ENCODE peak calls at places on chromosomes 2 and 18, in seven cellular contexts. One of them, this sample, is unnamed.

GRCh38 chr18:79585395-79586370 is 93.9 kb upstream of the CTDP1 start:
- DNase-seq in colonic mucosa: no peak
- DNase-seq in left kidney: peak
- DNase-seq in naive thymus-derived CD8-positive, alpha-beta T cell: no peak
- DNase-seq in HT1080: no peak
- DNase-seq in stimulated activated CD4-positive, alpha-beta T cell treated with anti-CD3 and anti-CD28 coated beads, Interleukin-1b, Interleukin-23, amount 100 ng/mL, for 24 hours: no peak
- DNase-seq in posterior vena cava: peak
- DNase-seq in this sample: no peak

GRCh38 chr2:136384541-136385303 is 266.8 kb upstream of the CXCR4 start:
- DNase-seq in colonic mucosa: peak
- DNase-seq in left kidney: peak
- DNase-seq in naive thymus-derived CD8-positive, alpha-beta T cell: peak
- DNase-seq in HT1080: peak
- DNase-seq in stimulated activated CD4-positive, alpha-beta T cell treated with anti-CD3 and anti-CD28 coated beads, Interleukin-1b, Interleukin-23, amount 100 ng/mL, for 24 hours: no peak
- DNase-seq in posterior vena cava: no peak
- DNase-seq in this sample: no peak

GRCh38 chr2:10493075-10493635 is 45.0 kb upstream of the ODC1 start:
- DNase-seq in colonic mucosa: peak
- DNase-seq in left kidney: no peak
- DNase-seq in naive thymus-derived CD8-positive, alpha-beta T cell: no peak
- DNase-seq in HT1080: no peak
- DNase-seq in stimulated activated CD4-positive, alpha-beta T cell treated with anti-CD3 and anti-CD28 coated beads, Interleukin-1b, Interleukin-23, amount 100 ng/mL, for 24 hours: no peak
- DNase-seq in posterior vena cava: no peak
- DNase-seq in this sample: no peak

GRCh38 chr2:83587309-83587708 is 871.8 kb downstream of the SUCLG1 start:
- DNase-seq in colonic mucosa: no peak
- DNase-seq in left kidney: no peak
- DNase-seq in naive thymus-derived CD8-positive, alpha-beta T cell: no peak
- DNase-seq in HT1080: no peak
- DNase-seq in stimulated activated CD4-positive, alpha-beta T cell treated with anti-CD3 and anti-CD28 coated beads, Interleukin-1b, Interleukin-23, amount 100 ng/mL, for 24 hours: no peak
- DNase-seq in posterior vena cava: no peak
- DNase-seq in this sample: no peak

GRCh38 chr18:55585586-55586521 is 2.1 kb downstream of the TCF4 start:
- DNase-seq in colonic mucosa: no peak
- DNase-seq in left kidney: peak
- DNase-seq in naive thymus-derived CD8-positive, alpha-beta T cell: no peak
- DNase-seq in HT1080: peak
- DNase-seq in stimulated activated CD4-positive, alpha-beta T cell treated with anti-CD3 and anti-CD28 coated beads, Interleukin-1b, Interleukin-23, amount 100 ng/mL, for 24 hours: no peak
- DNase-seq in posterior vena cava: no peak
- DNase-seq in this sample: no peak

GRCh38 chr2:15979051-15979758 is 38.9 kb downstream of the MYCN start:
- DNase-seq in colonic mucosa: no peak
- DNase-seq in left kidney: no peak
- DNase-seq in naive thymus-derived CD8-positive, alpha-beta T cell: no peak
- DNase-seq in HT1080: no peak
- DNase-seq in stimulated activated CD4-positive, alpha-beta T cell treated with anti-CD3 and anti-CD28 coated beads, Interleukin-1b, Interleukin-23, amount 100 ng/mL, for 24 hours: no peak
- DNase-seq in posterior vena cava: no peak
- DNase-seq in this sample: no peak

GRCh38 chr18:68438983-68439382 is 275.9 kb downstream of the TMX3 start:
- DNase-seq in colonic mucosa: no peak
- DNase-seq in left kidney: peak
- DNase-seq in naive thymus-derived CD8-positive, alpha-beta T cell: no peak
- DNase-seq in HT1080: peak
- DNase-seq in stimulated activated CD4-positive, alpha-beta T cell treated with anti-CD3 and anti-CD28 coated beads, Interleukin-1b, Interleukin-23, amount 100 ng/mL, for 24 hours: no peak
- DNase-seq in posterior vena cava: no peak
- DNase-seq in this sample: no peak

GRCh38 chr18:63237911-63238710 is 81.5 kb downstream of the BCL2 start:
- DNase-seq in colonic mucosa: no peak
- DNase-seq in left kidney: peak
- DNase-seq in naive thymus-derived CD8-positive, alpha-beta T cell: no peak
- DNase-seq in HT1080: peak
- DNase-seq in stimulated activated CD4-positive, alpha-beta T cell treated with anti-CD3 and anti-CD28 coated beads, Interleukin-1b, Interleukin-23, amount 100 ng/mL, for 24 hours: no peak
- DNase-seq in posterior vena cava: no peak
- DNase-seq in this sample: no peak

GRCh38 chr2:188677182-188677581 is 297.0 kb upstream of the COL3A1 start:
- DNase-seq in colonic mucosa: no peak
- DNase-seq in left kidney: no peak
- DNase-seq in naive thymus-derived CD8-positive, alpha-beta T cell: no peak
- DNase-seq in HT1080: no peak
- DNase-seq in stimulated activated CD4-positive, alpha-beta T cell treated with anti-CD3 and anti-CD28 coated beads, Interleukin-1b, Interleukin-23, amount 100 ng/mL, for 24 hours: no peak
- DNase-seq in posterior vena cava: no peak
- DNase-seq in this sample: no peak

GRCh38 chr2:64859208-64860161 is 129.7 kb upstream of the SLC1A4 start:
- DNase-seq in colonic mucosa: peak
- DNase-seq in left kidney: peak
- DNase-seq in naive thymus-derived CD8-positive, alpha-beta T cell: peak
- DNase-seq in HT1080: no peak
- DNase-seq in stimulated activated CD4-positive, alpha-beta T cell treated with anti-CD3 and anti-CD28 coated beads, Interleukin-1b, Interleukin-23, amount 100 ng/mL, for 24 hours: no peak
- DNase-seq in posterior vena cava: peak
- DNase-seq in this sample: peak

GRCh38 chr18:32301976-32302743 is 112.3 kb downstream of the MEP1B start:
- DNase-seq in colonic mucosa: no peak
- DNase-seq in left kidney: no peak
- DNase-seq in naive thymus-derived CD8-positive, alpha-beta T cell: no peak
- DNase-seq in HT1080: peak
- DNase-seq in stimulated activated CD4-positive, alpha-beta T cell treated with anti-CD3 and anti-CD28 coated beads, Interleukin-1b, Interleukin-23, amount 100 ng/mL, for 24 hours: no peak
- DNase-seq in posterior vena cava: no peak
- DNase-seq in this sample: no peak

GRCh38 chr2:54457326-54458023 is 1.3 kb downstream of the SPTBN1 start:
- DNase-seq in colonic mucosa: no peak
- DNase-seq in left kidney: peak
- DNase-seq in naive thymus-derived CD8-positive, alpha-beta T cell: no peak
- DNase-seq in HT1080: peak
- DNase-seq in stimulated activated CD4-positive, alpha-beta T cell treated with anti-CD3 and anti-CD28 coated beads, Interleukin-1b, Interleukin-23, amount 100 ng/mL, for 24 hours: no peak
- DNase-seq in posterior vena cava: no peak
- DNase-seq in this sample: no peak

GRCh38 chr2:127641846-127642510 is 4.0 kb upstream of the GPR17 start:
- DNase-seq in colonic mucosa: no peak
- DNase-seq in left kidney: no peak
- DNase-seq in naive thymus-derived CD8-positive, alpha-beta T cell: peak
- DNase-seq in HT1080: no peak
- DNase-seq in stimulated activated CD4-positive, alpha-beta T cell treated with anti-CD3 and anti-CD28 coated beads, Interleukin-1b, Interleukin-23, amount 100 ng/mL, for 24 hours: no peak
- DNase-seq in posterior vena cava: no peak
- DNase-seq in this sample: no peak

GRCh38 chr2:174759381-174760064 is 4.7 kb downstream of the CHRNA1 start:
- DNase-seq in colonic mucosa: peak
- DNase-seq in left kidney: no peak
- DNase-seq in naive thymus-derived CD8-positive, alpha-beta T cell: no peak
- DNase-seq in HT1080: no peak
- DNase-seq in stimulated activated CD4-positive, alpha-beta T cell treated with anti-CD3 and anti-CD28 coated beads, Interleukin-1b, Interleukin-23, amount 100 ng/mL, for 24 hours: no peak
- DNase-seq in posterior vena cava: no peak
- DNase-seq in this sample: no peak

GRCh38 chr18:25349131-25349925 is 2.6 kb downstream of the ZNF521 start:
- DNase-seq in colonic mucosa: no peak
- DNase-seq in left kidney: peak
- DNase-seq in naive thymus-derived CD8-positive, alpha-beta T cell: no peak
- DNase-seq in HT1080: peak
- DNase-seq in stimulated activated CD4-positive, alpha-beta T cell treated with anti-CD3 and anti-CD28 coated beads, Interleukin-1b, Interleukin-23, amount 100 ng/mL, for 24 hours: no peak
- DNase-seq in posterior vena cava: peak
- DNase-seq in this sample: no peak

GRCh38 chr2:134722728-134723127 is 3.9 kb upstream of the TMEM163 start:
- DNase-seq in colonic mucosa: no peak
- DNase-seq in left kidney: peak
- DNase-seq in naive thymus-derived CD8-positive, alpha-beta T cell: no peak
- DNase-seq in HT1080: no peak
- DNase-seq in stimulated activated CD4-positive, alpha-beta T cell treated with anti-CD3 and anti-CD28 coated beads, Interleukin-1b, Interleukin-23, amount 100 ng/mL, for 24 hours: no peak
- DNase-seq in posterior vena cava: no peak
- DNase-seq in this sample: no peak

GRCh38 chr2:163528640-163529217 is 207.1 kb downstream of the FIGN start:
- DNase-seq in colonic mucosa: no peak
- DNase-seq in left kidney: peak
- DNase-seq in naive thymus-derived CD8-positive, alpha-beta T cell: no peak
- DNase-seq in HT1080: no peak
- DNase-seq in stimulated activated CD4-positive, alpha-beta T cell treated with anti-CD3 and anti-CD28 coated beads, Interleukin-1b, Interleukin-23, amount 100 ng/mL, for 24 hours: no peak
- DNase-seq in posterior vena cava: no peak
- DNase-seq in this sample: no peak

GRCh38 chr2:105294844-105295481 is 34.6 kb downstream of the TGFBRAP1 start:
- DNase-seq in colonic mucosa: peak
- DNase-seq in left kidney: peak
- DNase-seq in naive thymus-derived CD8-positive, alpha-beta T cell: peak
- DNase-seq in HT1080: peak
- DNase-seq in stimulated activated CD4-positive, alpha-beta T cell treated with anti-CD3 and anti-CD28 coated beads, Interleukin-1b, Interleukin-23, amount 100 ng/mL, for 24 hours: no peak
- DNase-seq in posterior vena cava: no peak
- DNase-seq in this sample: peak

GRCh38 chr2:16638941-16639340 is 26.7 kb downstream of the CYRIA start:
- DNase-seq in colonic mucosa: no peak
- DNase-seq in left kidney: no peak
- DNase-seq in naive thymus-derived CD8-positive, alpha-beta T cell: no peak
- DNase-seq in HT1080: no peak
- DNase-seq in stimulated activated CD4-positive, alpha-beta T cell treated with anti-CD3 and anti-CD28 coated beads, Interleukin-1b, Interleukin-23, amount 100 ng/mL, for 24 hours: no peak
- DNase-seq in posterior vena cava: no peak
- DNase-seq in this sample: no peak

GRCh38 chr2:103161456-103162289 is 399.8 kb downstream of the TMEM182 start:
- DNase-seq in colonic mucosa: peak
- DNase-seq in left kidney: peak
- DNase-seq in naive thymus-derived CD8-positive, alpha-beta T cell: no peak
- DNase-seq in HT1080: peak
- DNase-seq in stimulated activated CD4-positive, alpha-beta T cell treated with anti-CD3 and anti-CD28 coated beads, Interleukin-1b, Interleukin-23, amount 100 ng/mL, for 24 hours: no peak
- DNase-seq in posterior vena cava: no peak
- DNase-seq in this sample: no peak

GRCh38 chr18:57749604-57749970 is 53.5 kb downstream of the ATP8B1 start:
- DNase-seq in colonic mucosa: no peak
- DNase-seq in left kidney: no peak
- DNase-seq in naive thymus-derived CD8-positive, alpha-beta T cell: no peak
- DNase-seq in HT1080: no peak
- DNase-seq in stimulated activated CD4-positive, alpha-beta T cell treated with anti-CD3 and anti-CD28 coated beads, Interleukin-1b, Interleukin-23, amount 100 ng/mL, for 24 hours: no peak
- DNase-seq in posterior vena cava: no peak
- DNase-seq in this sample: no peak

GRCh38 chr18:46071615-46071893 is 506 bp downstream of the PSTPIP2 start:
- DNase-seq in colonic mucosa: no peak
- DNase-seq in left kidney: peak
- DNase-seq in naive thymus-derived CD8-positive, alpha-beta T cell: peak
- DNase-seq in HT1080: no peak
- DNase-seq in stimulated activated CD4-positive, alpha-beta T cell treated with anti-CD3 and anti-CD28 coated beads, Interleukin-1b, Interleukin-23, amount 100 ng/mL, for 24 hours: no peak
- DNase-seq in posterior vena cava: no peak
- DNase-seq in this sample: no peak

GRCh38 chr2:75533135-75533534 is 27.6 kb downstream of the EVA1A start:
- DNase-seq in colonic mucosa: no peak
- DNase-seq in left kidney: no peak
- DNase-seq in naive thymus-derived CD8-positive, alpha-beta T cell: no peak
- DNase-seq in HT1080: no peak
- DNase-seq in stimulated activated CD4-positive, alpha-beta T cell treated with anti-CD3 and anti-CD28 coated beads, Interleukin-1b, Interleukin-23, amount 100 ng/mL, for 24 hours: no peak
- DNase-seq in posterior vena cava: no peak
- DNase-seq in this sample: no peak

GRCh38 chr2:43375746-43376522 is 149.5 kb upstream of the ZFP36L2 start:
- DNase-seq in colonic mucosa: no peak
- DNase-seq in left kidney: no peak
- DNase-seq in naive thymus-derived CD8-positive, alpha-beta T cell: no peak
- DNase-seq in HT1080: no peak
- DNase-seq in stimulated activated CD4-positive, alpha-beta T cell treated with anti-CD3 and anti-CD28 coated beads, Interleukin-1b, Interleukin-23, amount 100 ng/mL, for 24 hours: no peak
- DNase-seq in posterior vena cava: no peak
- DNase-seq in this sample: no peak

GRCh38 chr2:130336877-130337734 is 5.6 kb upstream of the IMP4 start:
- DNase-seq in colonic mucosa: peak
- DNase-seq in left kidney: peak
- DNase-seq in naive thymus-derived CD8-positive, alpha-beta T cell: no peak
- DNase-seq in HT1080: no peak
- DNase-seq in stimulated activated CD4-positive, alpha-beta T cell treated with anti-CD3 and anti-CD28 coated beads, Interleukin-1b, Interleukin-23, amount 100 ng/mL, for 24 hours: no peak
- DNase-seq in posterior vena cava: no peak
- DNase-seq in this sample: peak

GRCh38 chr2:10931710-10932255 is 20.0 kb downstream of the KCNF1 start:
- DNase-seq in colonic mucosa: no peak
- DNase-seq in left kidney: peak
- DNase-seq in naive thymus-derived CD8-positive, alpha-beta T cell: no peak
- DNase-seq in HT1080: peak
- DNase-seq in stimulated activated CD4-positive, alpha-beta T cell treated with anti-CD3 and anti-CD28 coated beads, Interleukin-1b, Interleukin-23, amount 100 ng/mL, for 24 hours: no peak
- DNase-seq in posterior vena cava: peak
- DNase-seq in this sample: no peak

GRCh38 chr2:235048549-235048948 is 96.7 kb downstream of the SH3BP4 start:
- DNase-seq in colonic mucosa: peak
- DNase-seq in left kidney: no peak
- DNase-seq in naive thymus-derived CD8-positive, alpha-beta T cell: no peak
- DNase-seq in HT1080: no peak
- DNase-seq in stimulated activated CD4-positive, alpha-beta T cell treated with anti-CD3 and anti-CD28 coated beads, Interleukin-1b, Interleukin-23, amount 100 ng/mL, for 24 hours: no peak
- DNase-seq in posterior vena cava: no peak
- DNase-seq in this sample: no peak

GRCh38 chr18:74652392-74652988 is 54.8 kb downstream of the ZNF407 start:
- DNase-seq in colonic mucosa: no peak
- DNase-seq in left kidney: peak
- DNase-seq in naive thymus-derived CD8-positive, alpha-beta T cell: peak
- DNase-seq in HT1080: peak
- DNase-seq in stimulated activated CD4-positive, alpha-beta T cell treated with anti-CD3 and anti-CD28 coated beads, Interleukin-1b, Interleukin-23, amount 100 ng/mL, for 24 hours: no peak
- DNase-seq in posterior vena cava: no peak
- DNase-seq in this sample: no peak